ENCODE peak calls at places on chromosomes 7 and 10, in four cellular contexts. One of them, this sample, is unnamed.
A peak's percentile ranks its signal among the peaks of the same experiment; 100 is the strongest.

GRCh38 chr7:132577206-132578049 is 1.2 kb upstream of the PLXNA4 start:
- DNase-seq in tibial artery: peak; percentile 75
- DNase-seq in HCT116: no peak
- DNase-seq in mucosa of descending colon: peak; percentile 50
- DNase-seq in this sample: peak; percentile 84

GRCh38 chr10:19702215-19702614 is 114.0 kb upstream of the PLXDC2 start:
- DNase-seq in mucosa of descending colon: no peak
- DNase-seq in HCT116: no peak
- DNase-seq in tibial artery: no peak
- DNase-seq in this sample: no peak

GRCh38 chr10:3782099-3782455 is 2.9 kb downstream of the KLF6 start:
- DNase-seq in tibial artery: no peak
- DNase-seq in mucosa of descending colon: no peak
- DNase-seq in HCT116: no peak
- DNase-seq in this sample: no peak

GRCh38 chr10:62618576-62619408 is 185.7 kb upstream of the ADO start:
- DNase-seq in tibial artery: peak; percentile 71
- DNase-seq in HCT116: no peak
- DNase-seq in mucosa of descending colon: no peak
- DNase-seq in this sample: no peak

GRCh38 chr7:148527717-148528168 is 62.8 kb upstream of the C7orf33 start:
- DNase-seq in mucosa of descending colon: peak; percentile 73
- DNase-seq in HCT116: peak; percentile 88
- DNase-seq in tibial artery: no peak
- DNase-seq in this sample: no peak

GRCh38 chr7:105934577-105935185 is 28.4 kb upstream of the CDHR3 start:
- DNase-seq in mucosa of descending colon: no peak
- DNase-seq in tibial artery: no peak
- DNase-seq in HCT116: peak; percentile 7
- DNase-seq in this sample: no peak

GRCh38 chr7:110224643-110225042 is 866.3 kb upstream of the LRRN3 start:
- DNase-seq in tibial artery: no peak
- DNase-seq in HCT116: no peak
- DNase-seq in mucosa of descending colon: no peak
- DNase-seq in this sample: no peak

GRCh38 chr7:71615017-71615416 is 483.1 kb downstream of the GALNT17 start:
- DNase-seq in HCT116: no peak
- DNase-seq in mucosa of descending colon: no peak
- DNase-seq in tibial artery: peak; percentile 85
- DNase-seq in this sample: peak; percentile 29

GRCh38 chr10:124721295-124722052 is 22.7 kb downstream of the FAM53B start:
- DNase-seq in HCT116: no peak
- DNase-seq in mucosa of descending colon: peak; percentile 48
- DNase-seq in tibial artery: no peak
- DNase-seq in this sample: peak; percentile 78

GRCh38 chr7:455110-455928 is 64.3 kb downstream of the PDGFA start:
- DNase-seq in HCT116: no peak
- DNase-seq in mucosa of descending colon: peak; percentile 56
- DNase-seq in tibial artery: peak; percentile 83
- DNase-seq in this sample: peak; percentile 84

GRCh38 chr10:69087600-69088470 is at the start of gene SRGN:
- DNase-seq in HCT116: no peak
- DNase-seq in tibial artery: peak; percentile 84
- DNase-seq in mucosa of descending colon: peak; percentile 37
- DNase-seq in this sample: peak; percentile 71

GRCh38 chr10:132939957-132940790 is 2.2 kb downstream of the CFAP46 start:
- DNase-seq in HCT116: no peak
- DNase-seq in tibial artery: no peak
- DNase-seq in mucosa of descending colon: peak; percentile 65
- DNase-seq in this sample: no peak

GRCh38 chr10:78980354-78980753 is 88.4 kb upstream of the ZMIZ1 start:
- DNase-seq in HCT116: no peak
- DNase-seq in tibial artery: no peak
- DNase-seq in mucosa of descending colon: no peak
- DNase-seq in this sample: no peak

GRCh38 chr7:78529392-78529791 is 730.8 kb downstream of the PHTF2 start:
- DNase-seq in tibial artery: no peak
- DNase-seq in mucosa of descending colon: no peak
- DNase-seq in HCT116: no peak
- DNase-seq in this sample: no peak

GRCh38 chr7:41451826-41452225 is 251.1 kb downstream of the INHBA start:
- DNase-seq in mucosa of descending colon: no peak
- DNase-seq in HCT116: no peak
- DNase-seq in tibial artery: no peak
- DNase-seq in this sample: no peak

GRCh38 chr10:132540456-132540855 is 2.9 kb downstream of the INPP5A start:
- DNase-seq in tibial artery: peak; percentile 68
- DNase-seq in HCT116: no peak
- DNase-seq in mucosa of descending colon: peak; percentile 29
- DNase-seq in this sample: no peak

GRCh38 chr10:124005991-124006392 is 87.4 kb downstream of the CHST15 start:
- DNase-seq in HCT116: no peak
- DNase-seq in tibial artery: no peak
- DNase-seq in mucosa of descending colon: no peak
- DNase-seq in this sample: no peak

GRCh38 chr10:528173-529165 is 161.0 kb downstream of the DIP2C start:
- DNase-seq in tibial artery: peak; percentile 45
- DNase-seq in HCT116: no peak
- DNase-seq in mucosa of descending colon: no peak
- DNase-seq in this sample: peak; percentile 49

GRCh38 chr10:70293169-70293813 is 9.5 kb upstream of the NPFFR1 start:
- DNase-seq in HCT116: no peak
- DNase-seq in tibial artery: no peak
- DNase-seq in mucosa of descending colon: no peak
- DNase-seq in this sample: no peak

DNA sequence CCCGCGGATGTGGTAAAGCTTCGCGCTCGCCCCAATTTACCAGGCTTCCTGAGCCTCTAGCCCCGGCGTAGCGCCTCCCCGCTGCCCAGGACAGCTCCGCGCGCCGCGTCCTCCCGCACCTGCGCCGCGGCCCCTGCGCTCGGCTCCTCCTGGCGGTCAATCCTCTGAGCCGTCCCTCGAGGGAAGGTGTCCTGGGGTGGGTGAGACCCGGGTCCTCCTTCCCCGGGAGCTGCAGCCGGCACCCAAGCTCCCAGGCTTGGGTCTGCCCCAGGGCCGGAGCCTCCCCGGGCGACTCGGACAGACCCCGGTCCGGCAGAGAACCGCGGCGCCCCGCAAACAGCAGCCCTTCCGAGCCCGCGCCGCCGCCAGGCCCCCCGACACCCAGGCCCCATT is 512 bp downstream of the OSBPL3 start:
- DNase-seq in mucosa of descending colon: peak; percentile 84
- DNase-seq in tibial artery: peak; percentile 74
- DNase-seq in HCT116: no peak
- DNase-seq in this sample: peak; percentile 81
- H3K4me1 ChIP-seq in mucosa of descending colon: peaks cover 12% of the 10 kb centered on the region
- H3K4me1 ChIP-seq in tibial artery: no peaks in the 10 kb centered on the region
- H3K4me1 ChIP-seq in HCT116: peaks cover 14% of the 10 kb centered on the region
- H3K4me1 ChIP-seq in this sample: peaks cover 3% of the 10 kb centered on the region

DNA sequence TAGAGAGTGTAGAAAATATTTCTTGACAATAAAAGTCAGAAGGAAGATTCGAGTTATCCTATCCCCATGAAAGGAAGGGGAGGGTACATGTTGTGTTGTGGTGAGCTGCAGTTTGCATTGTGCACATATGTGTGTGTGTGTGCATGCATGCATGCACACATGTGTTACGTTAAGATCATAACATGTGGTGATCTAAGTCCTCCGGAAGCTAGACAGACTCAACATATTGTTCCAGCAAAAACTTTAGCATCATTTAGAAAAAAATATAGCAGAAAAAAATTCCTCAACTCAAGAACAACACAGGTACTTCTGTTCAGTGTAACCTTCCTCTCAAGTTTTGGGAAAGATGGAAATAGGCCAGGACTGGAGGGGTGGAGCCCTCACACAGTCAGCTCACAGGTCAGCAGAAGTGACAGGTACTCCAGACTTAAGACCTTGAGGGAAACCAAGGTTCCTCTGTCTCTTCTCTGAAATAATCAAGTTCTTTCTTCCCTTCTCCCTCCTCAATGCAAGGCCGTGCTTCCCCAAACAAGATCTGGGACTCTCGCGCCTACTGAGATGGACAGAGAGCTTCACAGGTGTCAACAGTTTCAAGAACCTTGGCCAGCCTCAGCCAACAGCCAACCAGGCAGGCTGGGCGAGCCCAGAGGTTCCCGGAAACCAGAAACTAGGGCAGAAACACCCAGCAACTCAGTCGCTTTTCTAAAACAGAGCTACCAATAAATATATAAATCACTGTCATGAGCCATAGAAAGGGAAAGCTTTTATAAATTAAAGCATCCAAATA is 205.2 kb downstream of the FAM107B start:
- DNase-seq in tibial artery: no peak
- DNase-seq in HCT116: no peak
- DNase-seq in mucosa of descending colon: peak; percentile 64
- DNase-seq in this sample: no peak
- H3K4me1 ChIP-seq in tibial artery: no peaks in the 10 kb centered on the region
- H3K4me1 ChIP-seq in HCT116: peaks cover 13% of the 10 kb centered on the region
- H3K4me1 ChIP-seq in mucosa of descending colon: peaks cover 15% of the 10 kb centered on the region
- H3K4me1 ChIP-seq in this sample: peaks cover 12% of the 10 kb centered on the region

DNA sequence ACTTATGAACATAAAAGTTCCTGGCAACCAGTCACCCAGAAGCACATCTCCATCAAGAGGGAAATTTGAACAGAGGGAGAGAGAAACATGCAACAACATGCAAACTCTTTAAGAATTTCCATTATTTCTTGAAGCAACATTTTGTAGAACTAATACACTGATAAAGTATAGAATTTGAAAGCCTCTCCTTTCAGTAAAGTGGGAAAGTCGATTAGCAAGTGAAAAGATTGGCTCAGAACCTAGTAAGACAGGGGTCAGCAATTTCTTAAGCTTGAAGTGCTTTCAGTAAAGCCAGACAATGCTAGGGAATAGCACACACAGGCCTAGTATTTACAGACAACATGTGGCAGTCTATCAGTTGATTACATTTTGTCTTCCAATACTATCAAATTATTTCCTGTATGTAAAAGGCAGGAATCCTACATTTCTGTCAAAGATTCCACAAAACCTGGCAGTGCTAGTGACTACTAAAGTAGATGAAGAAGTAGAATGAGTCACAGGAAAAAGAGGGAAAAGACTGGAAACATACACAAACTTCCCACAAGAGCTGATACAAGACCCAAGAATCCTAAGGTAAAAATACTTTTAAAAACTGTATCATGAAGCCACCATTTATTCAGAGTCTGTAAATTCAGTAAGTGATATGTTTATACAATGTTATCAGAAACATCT is 25.2 kb downstream of the DNAJC1 start:
- DNase-seq in mucosa of descending colon: no peak
- DNase-seq in HCT116: no peak
- DNase-seq in tibial artery: no peak
- DNase-seq in this sample: no peak
- H3K4me1 ChIP-seq in mucosa of descending colon: peaks cover 7% of the 10 kb centered on the region
- H3K4me1 ChIP-seq in HCT116: no peaks in the 10 kb centered on the region
- H3K4me1 ChIP-seq in tibial artery: no peaks in the 10 kb centered on the region
- H3K4me1 ChIP-seq in this sample: no peaks in the 10 kb centered on the region

GRCh38 chr7:131011976-131012375 is 278.0 kb upstream of the KLF14 start:
- DNase-seq in HCT116: no peak
- DNase-seq in tibial artery: no peak
- DNase-seq in mucosa of descending colon: no peak
- DNase-seq in this sample: no peak
- H3K4me1 ChIP-seq in HCT116: peaks cover 97% of the 10 kb centered on the region
- H3K4me1 ChIP-seq in tibial artery: no peaks in the 10 kb centered on the region
- H3K4me1 ChIP-seq in mucosa of descending colon: peaks cover 39% of the 10 kb centered on the region
- H3K4me1 ChIP-seq in this sample: peaks cover 61% of the 10 kb centered on the region

DNA sequence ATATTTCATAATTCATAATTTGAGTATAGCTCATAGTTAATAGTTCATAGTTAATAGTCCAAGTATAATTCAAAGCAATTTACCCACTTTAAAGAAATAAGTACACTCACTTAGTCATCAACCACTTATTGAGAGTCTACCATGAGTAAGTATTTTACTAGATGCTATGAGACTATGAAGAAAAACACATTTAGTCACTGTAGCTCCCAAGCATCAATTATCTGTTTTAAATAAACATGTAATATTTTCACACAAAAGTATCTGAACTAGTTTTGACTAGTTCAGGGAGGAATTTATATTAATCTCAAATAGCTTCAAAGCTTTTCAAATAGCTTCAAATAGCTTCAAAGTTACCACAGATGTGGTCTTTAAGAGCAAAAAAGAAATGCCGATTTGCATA is 119.2 kb downstream of the ANK3 start:
- DNase-seq in mucosa of descending colon: no peak
- DNase-seq in HCT116: no peak
- DNase-seq in tibial artery: no peak
- DNase-seq in this sample: no peak
- H3K4me1 ChIP-seq in mucosa of descending colon: no peaks in the 10 kb centered on the region
- H3K4me1 ChIP-seq in HCT116: no peaks in the 10 kb centered on the region
- H3K4me1 ChIP-seq in tibial artery: no peaks in the 10 kb centered on the region
- H3K4me1 ChIP-seq in this sample: no peaks in the 10 kb centered on the region

This sample was measured in ascending aorta.